ENCODE peak calls at places on chromosomes 11 and 22, in ten cellular contexts. One of them, this sample, is unnamed.

GRCh38 chr11:116984589-116984988 is 113.6 kb downstream of the SIK3 start:
- DNase-seq in dermis microvascular lymphatic vessel endothelial cell: no peak
- DNase-seq in left cardiac atrium: no peak
- DNase-seq in hepatic stellate cell: peak
- DNase-seq in GM12891: no peak
- DNase-seq in cardiac fibroblast: peak
- DNase-seq in germinal center: no peak
- DNase-seq in mesendoderm: no peak
- DNase-seq in DMS153: no peak
- DNase-seq in GM12878: no peak
- DNase-seq in this sample: peak

GRCh38 chr22:48941903-48942625 is 885.6 kb downstream of the BRD1 start:
- DNase-seq in dermis microvascular lymphatic vessel endothelial cell: no peak
- DNase-seq in left cardiac atrium: no peak
- DNase-seq in hepatic stellate cell: no peak
- DNase-seq in GM12891: no peak
- DNase-seq in cardiac fibroblast: no peak
- DNase-seq in germinal center: no peak
- DNase-seq in mesendoderm: no peak
- DNase-seq in DMS153: no peak
- DNase-seq in GM12878: no peak
- DNase-seq in this sample: no peak

GRCh38 chr11:39239553-39239952 is 2219.9 kb downstream of the LRRC4C start:
- DNase-seq in dermis microvascular lymphatic vessel endothelial cell: no peak
- DNase-seq in left cardiac atrium: no peak
- DNase-seq in hepatic stellate cell: no peak
- DNase-seq in GM12891: no peak
- DNase-seq in cardiac fibroblast: no peak
- DNase-seq in germinal center: no peak
- DNase-seq in mesendoderm: peak
- DNase-seq in DMS153: no peak
- DNase-seq in GM12878: no peak
- DNase-seq in this sample: no peak

GRCh38 chr22:38831166-38831945 is 12.5 kb downstream of the NPTXR start:
- DNase-seq in dermis microvascular lymphatic vessel endothelial cell: no peak
- DNase-seq in left cardiac atrium: no peak
- DNase-seq in hepatic stellate cell: no peak
- DNase-seq in GM12891: no peak
- DNase-seq in cardiac fibroblast: peak
- DNase-seq in germinal center: no peak
- DNase-seq in mesendoderm: no peak
- DNase-seq in DMS153: no peak
- DNase-seq in GM12878: no peak
- DNase-seq in this sample: peak

GRCh38 chr11:86115542-86116385 is 46.9 kb upstream of the PICALM start:
- DNase-seq in dermis microvascular lymphatic vessel endothelial cell: no peak
- DNase-seq in left cardiac atrium: no peak
- DNase-seq in hepatic stellate cell: no peak
- DNase-seq in GM12891: no peak
- DNase-seq in cardiac fibroblast: no peak
- DNase-seq in germinal center: no peak
- DNase-seq in mesendoderm: peak
- DNase-seq in DMS153: no peak
- DNase-seq in GM12878: no peak
- DNase-seq in this sample: no peak

GRCh38 chr22:24588756-24589481 is 4.0 kb downstream of the LRRC75B start:
- DNase-seq in dermis microvascular lymphatic vessel endothelial cell: no peak
- DNase-seq in left cardiac atrium: no peak
- DNase-seq in hepatic stellate cell: no peak
- DNase-seq in GM12891: no peak
- DNase-seq in cardiac fibroblast: no peak
- DNase-seq in germinal center: no peak
- DNase-seq in mesendoderm: no peak
- DNase-seq in DMS153: no peak
- DNase-seq in GM12878: no peak
- DNase-seq in this sample: no peak

GRCh38 chr11:104792861-104793260 is 105.4 kb downstream of the CASP12 start:
- DNase-seq in dermis microvascular lymphatic vessel endothelial cell: no peak
- DNase-seq in left cardiac atrium: no peak
- DNase-seq in hepatic stellate cell: no peak
- DNase-seq in GM12891: no peak
- DNase-seq in cardiac fibroblast: no peak
- DNase-seq in germinal center: no peak
- DNase-seq in mesendoderm: peak
- DNase-seq in DMS153: no peak
- DNase-seq in GM12878: no peak
- DNase-seq in this sample: no peak

GRCh38 chr11:83292709-83293435 is 6.7 kb upstream of the CCDC90B start:
- DNase-seq in dermis microvascular lymphatic vessel endothelial cell: peak
- DNase-seq in left cardiac atrium: no peak
- DNase-seq in hepatic stellate cell: peak
- DNase-seq in GM12891: peak
- DNase-seq in cardiac fibroblast: peak
- DNase-seq in germinal center: peak
- DNase-seq in mesendoderm: peak
- DNase-seq in DMS153: peak
- DNase-seq in GM12878: no peak
- DNase-seq in this sample: peak

GRCh38 chr11:36500315-36500721 is 9.8 kb downstream of the TRAF6 start:
- DNase-seq in dermis microvascular lymphatic vessel endothelial cell: no peak
- DNase-seq in left cardiac atrium: no peak
- DNase-seq in hepatic stellate cell: peak
- DNase-seq in GM12891: peak
- DNase-seq in cardiac fibroblast: peak
- DNase-seq in germinal center: no peak
- DNase-seq in mesendoderm: peak
- DNase-seq in DMS153: no peak
- DNase-seq in GM12878: no peak
- DNase-seq in this sample: peak

GRCh38 chr11:125053167-125053566 is 9.9 kb upstream of the SLC37A2 start:
- DNase-seq in dermis microvascular lymphatic vessel endothelial cell: no peak
- DNase-seq in left cardiac atrium: no peak
- DNase-seq in hepatic stellate cell: no peak
- DNase-seq in GM12891: no peak
- DNase-seq in cardiac fibroblast: no peak
- DNase-seq in germinal center: no peak
- DNase-seq in mesendoderm: no peak
- DNase-seq in DMS153: no peak
- DNase-seq in GM12878: no peak
- DNase-seq in this sample: no peak

GRCh38 chr11:69151811-69152210 is 3.9 kb upstream of the SMIM38 start:
- DNase-seq in dermis microvascular lymphatic vessel endothelial cell: no peak
- DNase-seq in left cardiac atrium: no peak
- DNase-seq in hepatic stellate cell: no peak
- DNase-seq in GM12891: no peak
- DNase-seq in cardiac fibroblast: no peak
- DNase-seq in germinal center: no peak
- DNase-seq in mesendoderm: peak
- DNase-seq in DMS153: no peak
- DNase-seq in GM12878: no peak
- DNase-seq in this sample: no peak

GRCh38 chr22:35910013-35910860 is 118.4 kb downstream of the RBFOX2 start:
- DNase-seq in dermis microvascular lymphatic vessel endothelial cell: peak
- DNase-seq in left cardiac atrium: no peak
- DNase-seq in hepatic stellate cell: no peak
- DNase-seq in GM12891: no peak
- DNase-seq in cardiac fibroblast: peak
- DNase-seq in germinal center: no peak
- DNase-seq in mesendoderm: peak
- DNase-seq in DMS153: no peak
- DNase-seq in GM12878: no peak
- DNase-seq in this sample: peak

GRCh38 chr11:70079691-70080090 is 1.6 kb downstream of the ANO1 start:
- DNase-seq in dermis microvascular lymphatic vessel endothelial cell: no peak
- DNase-seq in left cardiac atrium: no peak
- DNase-seq in hepatic stellate cell: no peak
- DNase-seq in GM12891: no peak
- DNase-seq in cardiac fibroblast: no peak
- DNase-seq in germinal center: no peak
- DNase-seq in mesendoderm: no peak
- DNase-seq in DMS153: no peak
- DNase-seq in GM12878: no peak
- DNase-seq in this sample: no peak

GRCh38 chr11:62398011-62398994 is 20.5 kb upstream of the SCGB1A1 start:
- DNase-seq in dermis microvascular lymphatic vessel endothelial cell: no peak
- DNase-seq in left cardiac atrium: peak
- DNase-seq in hepatic stellate cell: peak
- DNase-seq in GM12891: no peak
- DNase-seq in cardiac fibroblast: peak
- DNase-seq in germinal center: no peak
- DNase-seq in mesendoderm: peak
- DNase-seq in DMS153: no peak
- DNase-seq in GM12878: no peak
- DNase-seq in this sample: peak

GRCh38 chr11:40602866-40603578 is 856.4 kb downstream of the LRRC4C start:
- DNase-seq in dermis microvascular lymphatic vessel endothelial cell: no peak
- DNase-seq in left cardiac atrium: no peak
- DNase-seq in hepatic stellate cell: no peak
- DNase-seq in GM12891: no peak
- DNase-seq in cardiac fibroblast: no peak
- DNase-seq in germinal center: no peak
- DNase-seq in mesendoderm: peak
- DNase-seq in DMS153: no peak
- DNase-seq in GM12878: no peak
- DNase-seq in this sample: peak

GRCh38 chr11:118661425-118662301 is 17.8 kb downstream of the TREH start:
- DNase-seq in dermis microvascular lymphatic vessel endothelial cell: no peak
- DNase-seq in left cardiac atrium: no peak
- DNase-seq in hepatic stellate cell: no peak
- DNase-seq in GM12891: no peak
- DNase-seq in cardiac fibroblast: no peak
- DNase-seq in germinal center: no peak
- DNase-seq in mesendoderm: no peak
- DNase-seq in DMS153: no peak
- DNase-seq in GM12878: no peak
- DNase-seq in this sample: no peak

GRCh38 chr11:120912915-120913314 is 111.0 kb upstream of the TBCEL start:
- DNase-seq in dermis microvascular lymphatic vessel endothelial cell: no peak
- DNase-seq in left cardiac atrium: no peak
- DNase-seq in hepatic stellate cell: no peak
- DNase-seq in GM12891: no peak
- DNase-seq in cardiac fibroblast: no peak
- DNase-seq in germinal center: no peak
- DNase-seq in mesendoderm: no peak
- DNase-seq in DMS153: no peak
- DNase-seq in GM12878: no peak
- DNase-seq in this sample: no peak

GRCh38 chr11:85541683-85542082 is 85.5 kb downstream of the DLG2 start:
- DNase-seq in dermis microvascular lymphatic vessel endothelial cell: no peak
- DNase-seq in left cardiac atrium: no peak
- DNase-seq in hepatic stellate cell: no peak
- DNase-seq in GM12891: no peak
- DNase-seq in cardiac fibroblast: no peak
- DNase-seq in germinal center: no peak
- DNase-seq in mesendoderm: no peak
- DNase-seq in DMS153: no peak
- DNase-seq in GM12878: no peak
- DNase-seq in this sample: no peak

GRCh38 chr11:90426442-90426841 is 203.6 kb upstream of the CHORDC1 start:
- DNase-seq in dermis microvascular lymphatic vessel endothelial cell: no peak
- DNase-seq in left cardiac atrium: no peak
- DNase-seq in hepatic stellate cell: no peak
- DNase-seq in GM12891: no peak
- DNase-seq in cardiac fibroblast: no peak
- DNase-seq in germinal center: no peak
- DNase-seq in mesendoderm: no peak
- DNase-seq in DMS153: no peak
- DNase-seq in GM12878: no peak
- DNase-seq in this sample: no peak

GRCh38 chr11:114472661-114473060 is 33.4 kb downstream of the REXO2 start:
- DNase-seq in dermis microvascular lymphatic vessel endothelial cell: no peak
- DNase-seq in left cardiac atrium: no peak
- DNase-seq in hepatic stellate cell: no peak
- DNase-seq in GM12891: no peak
- DNase-seq in cardiac fibroblast: no peak
- DNase-seq in germinal center: no peak
- DNase-seq in mesendoderm: no peak
- DNase-seq in DMS153: no peak
- DNase-seq in GM12878: no peak
- DNase-seq in this sample: no peak

GRCh38 chr11:28820296-28820989 is 712.3 kb downstream of the METTL15 start:
- DNase-seq in dermis microvascular lymphatic vessel endothelial cell: no peak
- DNase-seq in left cardiac atrium: no peak
- DNase-seq in hepatic stellate cell: no peak
- DNase-seq in GM12891: no peak
- DNase-seq in cardiac fibroblast: peak
- DNase-seq in germinal center: no peak
- DNase-seq in mesendoderm: no peak
- DNase-seq in DMS153: no peak
- DNase-seq in GM12878: no peak
- DNase-seq in this sample: no peak

GRCh38 chr11:47415949-47416472 is 7.6 kb downstream of the SLC39A13 start:
- DNase-seq in dermis microvascular lymphatic vessel endothelial cell: peak
- DNase-seq in left cardiac atrium: peak
- DNase-seq in hepatic stellate cell: peak
- DNase-seq in GM12891: no peak
- DNase-seq in cardiac fibroblast: peak
- DNase-seq in germinal center: no peak
- DNase-seq in mesendoderm: peak
- DNase-seq in DMS153: no peak
- DNase-seq in GM12878: no peak
- DNase-seq in this sample: peak

GRCh38 chr11:116513894-116514293 is 258.9 kb downstream of the BUD13 start:
- DNase-seq in dermis microvascular lymphatic vessel endothelial cell: peak
- DNase-seq in left cardiac atrium: no peak
- DNase-seq in hepatic stellate cell: no peak
- DNase-seq in GM12891: peak
- DNase-seq in cardiac fibroblast: peak
- DNase-seq in germinal center: no peak
- DNase-seq in mesendoderm: peak
- DNase-seq in DMS153: no peak
- DNase-seq in GM12878: no peak
- DNase-seq in this sample: peak

GRCh38 chr11:35791088-35791958 is 128.7 kb downstream of the TRIM44 start:
- DNase-seq in dermis microvascular lymphatic vessel endothelial cell: no peak
- DNase-seq in left cardiac atrium: peak
- DNase-seq in hepatic stellate cell: no peak
- DNase-seq in GM12891: no peak
- DNase-seq in cardiac fibroblast: peak
- DNase-seq in germinal center: no peak
- DNase-seq in mesendoderm: peak
- DNase-seq in DMS153: peak
- DNase-seq in GM12878: no peak
- DNase-seq in this sample: no peak

This sample was measured in astrocyte of the hippocampus.